ENCODE peak calls at places on chromosomes 13 and 19, in four cellular contexts. Q, V, O and S are unnamed samples.
A peak's percentile ranks its signal among the peaks of the same experiment; 100 is the strongest.

GRCh38 chr13:48739346-48740037 is 85.8 kb downstream of the CYSLTR2 start:
- DNase-seq in Q (no peak), V (no peak), O (no peak), S (no peak)

GRCh38 chr13:106314417-106314816 is 221.0 kb downstream of the EFNB2 start:
- DNase-seq in Q (no peak), V (no peak), O (no peak), S (no peak)

GRCh38 chr13:92739306-92739818 is 487.2 kb upstream of the GPC6 start:
- DNase-seq in Q (no peak), V (no peak), O (no peak), S (no peak)

GRCh38 chr19:31073485-31074221 is 275.6 kb downstream of the TSHZ3 start:
- DNase-seq in Q (no peak), V (no peak), O (no peak), S (no peak)

GRCh38 chr13:88461272-88462009 is 790.3 kb downstream of the SLITRK5 start:
- DNase-seq in Q (no peak), V (no peak), O (no peak), S (no peak)

GRCh38 chr13:112107289-112107688 is 40.3 kb downstream of the SOX1 start:
- DNase-seq in Q (no peak), V (no peak), O (no peak), S (no peak)

GRCh38 chr13:62014299-62014698 is 598.6 kb upstream of the PCDH20 start:
- DNase-seq in Q (no peak), V (no peak), O (no peak), S (no peak)

GRCh38 chr13:49540552-49540951 is 44.8 kb downstream of the PHF11 start:
- DNase-seq in Q (no peak), V (no peak), O (peak; percentile 57), S (no peak)

GRCh38 chr13:38637576-38637975 is 49.3 kb upstream of the FREM2 start:
- DNase-seq in Q (no peak), V (peak; percentile 54), O (no peak), S (no peak)

GRCh38 chr13:113126265-113127150 is 3.9 kb downstream of the F10 start:
- DNase-seq in Q (no peak), V (no peak), O (no peak), S (peak; percentile 38)

GRCh38 chr13:95643814-95644598 is 500 bp downstream of the DZIP1 start:
- DNase-seq in Q (no peak), V (no peak), O (peak; percentile 14), S (no peak)

GRCh38 chr13:51419015-51419636 is 33.7 kb downstream of the INTS6 start:
- DNase-seq in Q (no peak), V (no peak), O (no peak), S (no peak)

GRCh38 chr19:16764793-16765433 is 45.3 kb downstream of the NWD1 start:
- DNase-seq in Q (no peak), V (no peak), O (no peak), S (no peak)

GRCh38 chr13:99359493-99359892 is 52.3 kb upstream of the GPR183 start:
- DNase-seq in Q (no peak), V (no peak), O (no peak), S (no peak)

GRCh38 chr13:113544071-113544891 is 40.3 kb upstream of the TFDP1 start:
- DNase-seq in Q (no peak), V (peak; percentile 38), O (no peak), S (no peak)

GRCh38 chr19:10836478-10837325 is 690 bp upstream of the TMED1 start:
- DNase-seq in Q (peak; percentile 78), V (peak; percentile 86), O (peak; percentile 95), S (peak; percentile 91)

GRCh38 chr13:76009491-76009890 is 373.4 kb downstream of the LMO7 start:
- DNase-seq in Q (no peak), V (peak; percentile 62), O (no peak), S (no peak)

GRCh38 chr13:47545630-47546029 is 455.4 kb downstream of the SUCLA2 start:
- DNase-seq in Q (no peak), V (no peak), O (no peak), S (no peak)

GRCh38 chr19:43699506-43700367 is 16.1 kb upstream of the IRGC start:
- DNase-seq in Q (no peak), V (peak; percentile 50), O (no peak), S (no peak)

GRCh38 chr13:24459234-24459633 is 53.3 kb downstream of the PARP4 start:
- DNase-seq in Q (no peak), V (peak; percentile 14), O (peak; percentile 85), S (no peak)

GRCh38 chr19:10766681-10767201 is 48.9 kb downstream of the DNM2 start:
- DNase-seq in Q (no peak), V (peak; percentile 39), O (no peak), S (no peak)

GRCh38 chr19:33298146-33298911 is 4.0 kb downstream of the CEBPA start:
- DNase-seq in Q (no peak), V (no peak), O (no peak), S (peak; percentile 89)

GRCh38 chr19:46351241-46352041 is 4.6 kb downstream of the PPP5C start:
- DNase-seq in Q (peak; percentile 68), V (peak; percentile 28), O (peak; percentile 74), S (no peak)

GRCh38 chr13:103006706-103007426 is 59.4 kb downstream of the SLC10A2 start:
- DNase-seq in Q (no peak), V (no peak), O (no peak), S (no peak)

GRCh38 chr13:75399879-75400217 is 82.1 kb downstream of the TBC1D4 start:
- DNase-seq in Q (no peak), V (no peak), O (no peak), S (no peak)

GRCh38 chr19:4870025-4870700 is 2.7 kb upstream of the PLIN3 start:
- DNase-seq in Q (peak; percentile 62), V (peak; percentile 77), O (no peak), S (peak; percentile 51)

GRCh38 chr13:113901231-113901630 is 37.4 kb upstream of the GAS6 start:
- DNase-seq in Q (peak; percentile 30), V (no peak), O (no peak), S (no peak)

GRCh38 chr13:101303512-101303911 is 112.8 kb downstream of the NALCN start:
- DNase-seq in Q (no peak), V (no peak), O (no peak), S (no peak)

GRCh38 chr13:66264976-66265375 is 965.2 kb downstream of the PCDH9 start:
- DNase-seq in Q (no peak), V (no peak), O (no peak), S (no peak)

GRCh38 chr19:752652-753517 is 2.0 kb downstream of the MISP start:
- DNase-seq in Q (peak; percentile 62), V (peak; percentile 97), O (no peak), S (no peak)

GRCh38 chr19:38699027-38699346 is 45.3 kb downstream of the CAPN12 start:
- DNase-seq in Q (no peak), V (no peak), O (peak; percentile 31), S (no peak)

GRCh38 chr19:46714523-46715106 is 2.3 kb downstream of the PRKD2 start:
- DNase-seq in Q (no peak), V (no peak), O (peak; percentile 76), S (peak; percentile 51)

GRCh38 chr19:13056052-13056660 is 46.5 kb downstream of the LYL1 start:
- DNase-seq in Q (no peak), V (peak; percentile 67), O (no peak), S (no peak)

GRCh38 chr13:76791290-76791664 is 94.9 kb downstream of the KCTD12 start:
- DNase-seq in Q (no peak), V (no peak), O (no peak), S (no peak)

GRCh38 chr19:29410974-29411615 is 114.7 kb upstream of the VSTM2B start:
- DNase-seq in Q (peak; percentile 61), V (no peak), O (no peak), S (no peak)

GRCh38 chr19:3097442-3097871 is 3.3 kb downstream of the GNA11 start:
- DNase-seq in Q (no peak), V (peak; percentile 76), O (no peak), S (no peak)

GRCh38 chr19:52369463-52370340 is at the start of gene ZNF880:
- DNase-seq in Q (peak; percentile 93), V (peak; percentile 92), O (peak; percentile 89), S (peak; percentile 73)